ENCODE peak calls at places on chromosomes 1 and 21, in nine cellular contexts. S, E, V, F, G, M, W, N and I are unnamed samples.

GRCh38 chr1:227785812-227786608 is 29.5 kb upstream of the PRSS38 start:
- DNase-seq in V (no peak), F (peak), G (no peak), E (no peak), S (no peak), N (no peak), W (no peak), M (no peak), I (no peak)

GRCh38 chr1:205998457-205999241 is 4.5 kb downstream of the RAB7B start:
- DNase-seq in E (peak), G (no peak), N (no peak), M (no peak), F (peak), S (peak), W (no peak), V (no peak), I (no peak)

GRCh38 chr21:16408280-16408669 is 678.5 kb downstream of the USP25 start:
- DNase-seq in V (no peak), W (no peak), E (no peak), F (no peak), S (no peak), G (no peak), N (no peak), M (no peak), I (no peak)

GRCh38 chr1:7594002-7594713 is 176.9 kb upstream of the VAMP3 start:
- DNase-seq in S (no peak), W (no peak), E (peak), N (no peak), M (no peak), G (no peak), V (no peak), F (no peak), I (no peak)

GRCh38 chr1:65948609-65949229 is 156.0 kb downstream of the PDE4B start:
- DNase-seq in V (no peak), W (no peak), F (no peak), E (no peak), M (no peak), N (no peak), G (no peak), S (no peak), I (no peak)

GRCh38 chr1:225699336-225699735 is 46.4 kb upstream of the ENAH start:
- DNase-seq in V (no peak), G (no peak), F (no peak), S (no peak), M (no peak), N (no peak), W (no peak), E (no peak), I (no peak)

GRCh38 chr1:168348146-168348709 is 67.6 kb downstream of the TBX19 start:
- DNase-seq in M (peak), F (no peak), V (no peak), G (no peak), W (no peak), S (no peak), N (no peak), E (no peak), I (peak)

GRCh38 chr21:41168391-41169257 is 664 bp downstream of the BACE2 start:
- DNase-seq in S (peak), F (peak), W (no peak), G (peak), M (no peak), N (no peak), V (no peak), E (peak), I (peak)

GRCh38 chr1:7570311-7570710 is 200.8 kb upstream of the VAMP3 start:
- DNase-seq in M (no peak), E (no peak), G (no peak), F (no peak), V (no peak), N (no peak), S (no peak), W (no peak), I (no peak)

GRCh38 chr1:183841550-183841949 is 36.6 kb downstream of the RGL1 start:
- DNase-seq in E (no peak), S (no peak), G (no peak), M (no peak), W (no peak), N (no peak), F (no peak), V (no peak), I (no peak)

GRCh38 chr1:67646145-67647035 is 38.6 kb upstream of the GADD45A start:
- DNase-seq in W (no peak), S (peak), G (peak), M (no peak), F (no peak), E (peak), V (no peak), N (no peak), I (no peak)

GRCh38 chr1:26838474-26839338 is 12.2 kb downstream of the ZDHHC18 start:
- DNase-seq in M (peak), F (no peak), W (no peak), N (no peak), S (no peak), V (peak), G (no peak), E (no peak), I (peak)

GRCh38 chr1:93964777-93965200 is 55.6 kb upstream of the GCLM start:
- DNase-seq in W (no peak), S (no peak), E (no peak), N (peak), F (no peak), V (no peak), G (peak), M (no peak), I (no peak)

GRCh38 chr1:177944673-177945014 is 25.2 kb downstream of the SEC16B start:
- DNase-seq in S (no peak), F (no peak), W (no peak), M (no peak), V (no peak), N (no peak), E (no peak), G (no peak), I (no peak)

GRCh38 chr1:177915641-177916040 is 54.2 kb downstream of the SEC16B start:
- DNase-seq in F (no peak), S (no peak), G (no peak), N (no peak), M (no peak), V (no peak), E (no peak), W (no peak), I (no peak)

GRCh38 chr1:10509823-10510509 is 35.2 kb downstream of the PEX14 start:
- DNase-seq in F (peak), M (no peak), E (no peak), N (no peak), S (no peak), V (no peak), G (no peak), W (no peak), I (no peak)

GRCh38 chr1:47445823-47446567 is 8.2 kb downstream of the FOXD2 start:
- DNase-seq in F (no peak), W (no peak), N (no peak), V (no peak), M (no peak), G (no peak), E (no peak), S (no peak), I (no peak)

GRCh38 chr1:6347641-6348487 is 45.7 kb downstream of the ACOT7 start:
- DNase-seq in V (peak), E (no peak), W (peak), S (peak), F (peak), M (peak), G (no peak), N (no peak), I (peak)

GRCh38 chr1:205588691-205589445 is 42.9 kb downstream of the ELK4 start:
- DNase-seq in W (no peak), M (no peak), G (no peak), N (no peak), F (peak), E (no peak), V (no peak), S (peak), I (no peak)

GRCh38 chr1:206074839-206075238 is 21.9 kb downstream of the RHEX start:
- DNase-seq in N (no peak), M (no peak), V (no peak), S (no peak), W (no peak), E (no peak), F (peak), G (no peak), I (no peak)

GRCh38 chr1:223074427-223074826 is 68.6 kb downstream of the TLR5 start:
- DNase-seq in G (no peak), S (peak), E (no peak), M (no peak), F (no peak), W (no peak), N (no peak), V (no peak), I (no peak)

GRCh38 chr1:24155011-24155782 is 12.3 kb upstream of the IL22RA1 start:
- DNase-seq in W (no peak), V (no peak), F (peak), G (no peak), S (no peak), N (no peak), E (peak), M (no peak), I (no peak)

GRCh38 chr1:24018611-24019580 is 38.8 kb upstream of the SRSF10 start:
- DNase-seq in F (peak), S (peak), M (no peak), V (no peak), N (peak), W (no peak), E (no peak), G (peak), I (no peak)

GRCh38 chr1:184033711-184034167 is 3.8 kb downstream of the COLGALT2 start:
- DNase-seq in G (no peak), F (no peak), W (no peak), N (no peak), S (no peak), V (no peak), E (no peak), M (no peak), I (no peak)

GRCh38 chr1:41804176-41804575 is 114.5 kb downstream of the HIVEP3 start:
- DNase-seq in E (no peak), G (no peak), N (no peak), M (no peak), V (no peak), F (no peak), S (no peak), W (peak), I (no peak)

GRCh38 chr21:46051821-46052675 is 45.9 kb upstream of the COL6A2 start:
- DNase-seq in M (no peak), V (no peak), N (no peak), G (no peak), S (no peak), E (no peak), F (no peak), W (no peak), I (no peak)